ENCODE peak calls at places on chromosome 4, in eight cellular contexts. U is GM12865; T is MCF 10A; D is CD8-positive, alpha-beta T cell; J is fibroblast of the aortic adventitia; R is GM23338; P is RWPE1; W is left ventricle myocardium inferior. A is an unnamed sample.

GRCh38 chr4:2829321-2829932 is 14.2 kb upstream of the ADD1 start:
- DNase-seq in U (no peak), T (no peak), D (no peak), J (no peak), R (no peak), P (no peak), W (peak; percentile 12), A (no peak)

GRCh38 chr4:128371004-128371777 is 83.6 kb upstream of the PGRMC2 start:
- DNase-seq in U (no peak), T (no peak), D (no peak), J (peak; percentile 68), R (no peak), P (no peak), W (no peak), A (no peak)

GRCh38 chr4:112982677-112983076 is 66.8 kb upstream of the ANK2 start:
- DNase-seq in U (no peak), T (no peak), D (no peak), J (no peak), R (no peak), P (no peak), W (no peak), A (no peak)

GRCh38 chr4:95087657-95088455 is 330.1 kb downstream of the BMPR1B start:
- DNase-seq in U (no peak), T (no peak), D (no peak), J (peak; percentile 51), R (no peak), P (no peak), W (no peak), A (no peak)

GRCh38 chr4:143017210-143017609 is 167.5 kb upstream of the USP38 start:
- DNase-seq in U (no peak), T (no peak), D (no peak), J (no peak), R (no peak), P (no peak), W (no peak), A (no peak)

GRCh38 chr4:165443276-165443675 is 64.5 kb downstream of the CPE start:
- DNase-seq in U (no peak), T (no peak), D (no peak), J (no peak), R (no peak), P (no peak), W (no peak), A (no peak)

GRCh38 chr4:24729041-24729730 is 66.2 kb upstream of the SOD3 start:
- DNase-seq in U (no peak), T (no peak), D (no peak), J (peak; percentile 91), R (no peak), P (no peak), W (no peak), A (no peak)

GRCh38 chr4:7842384-7843279 is 97.0 kb downstream of the AFAP1 start:
- DNase-seq in U (no peak), T (peak; percentile 96), D (no peak), J (peak; percentile 100), R (no peak), P (peak; percentile 84), W (no peak), A (no peak)

GRCh38 chr4:88204882-88205281 is 46.4 kb upstream of the ABCG2 start:
- DNase-seq in U (no peak), T (no peak), D (no peak), J (peak; percentile 14), R (no peak), P (no peak), W (no peak), A (no peak)

GRCh38 chr4:139642364-139642763 is 23.3 kb upstream of the MGST2 start:
- DNase-seq in U (no peak), T (no peak), D (no peak), J (peak; percentile 51), R (no peak), P (no peak), W (no peak), A (no peak)

GRCh38 chr4:67545996-67546356 is 673 bp upstream of the CENPC start:
- DNase-seq in U (peak; percentile 18), T (no peak), D (no peak), J (no peak), R (peak; percentile 8), P (no peak), W (no peak), A (no peak)

GRCh38 chr4:149716728-149717127 is 98.9 kb downstream of the IQCM start:
- DNase-seq in U (no peak), T (no peak), D (no peak), J (no peak), R (no peak), P (no peak), W (no peak), A (no peak)

GRCh38 chr4:140135529-140136021 is 18.4 kb downstream of the MAML3 start:
- DNase-seq in U (no peak), T (no peak), D (no peak), J (no peak), R (no peak), P (no peak), W (peak; percentile 55), A (no peak)

GRCh38 chr4:145539677-145540076 is 58.0 kb downstream of the SMAD1 start:
- DNase-seq in U (no peak), T (no peak), D (no peak), J (no peak), R (no peak), P (no peak), W (no peak), A (no peak)

GRCh38 chr4:102599887-102600286 is 98.7 kb downstream of the NFKB1 start:
- DNase-seq in U (no peak), T (peak; percentile 20), D (no peak), J (no peak), R (no peak), P (peak; percentile 7), W (no peak), A (no peak)

GRCh38 chr4:80918004-80918403 is 112.5 kb upstream of the BMP3 start:
- DNase-seq in U (no peak), T (peak; percentile 67), D (no peak), J (peak; percentile 54), R (no peak), P (peak; percentile 8), W (no peak), A (no peak)

GRCh38 chr4:24470681-24471622 is 113.4 kb downstream of the DHX15 start:
- DNase-seq in U (peak; percentile 21), T (no peak), D (no peak), J (peak; percentile 36), R (peak; percentile 60), P (peak; percentile 36), W (peak; percentile 52), A (peak; percentile 38)

GRCh38 chr4:145567471-145567870 is 51.7 kb upstream of the MMAA start:
- DNase-seq in U (no peak), T (no peak), D (no peak), J (peak; percentile 15), R (no peak), P (no peak), W (no peak), A (no peak)

GRCh38 chr4:25821267-25821666 is 41.5 kb downstream of the SEL1L3 start:
- DNase-seq in U (no peak), T (no peak), D (no peak), J (no peak), R (no peak), P (no peak), W (no peak), A (no peak)

GRCh38 chr4:138609943-138610350 is 367.8 kb upstream of the SLC7A11 start:
- DNase-seq in U (no peak), T (peak; percentile 23), D (no peak), J (peak; percentile 97), R (no peak), P (no peak), W (no peak), A (no peak)

GRCh38 chr4:4308800-4309441 is 18.9 kb downstream of the ZBTB49 start:
- DNase-seq in U (no peak), T (no peak), D (no peak), J (no peak), R (no peak), P (peak; percentile 34), W (no peak), A (no peak)

GRCh38 chr4:56220261-56220660 is 167.0 kb downstream of the AASDH start:
- DNase-seq in U (no peak), T (no peak), D (no peak), J (no peak), R (no peak), P (no peak), W (no peak), A (no peak)

GRCh38 chr4:151644625-151645024 is 116.2 kb downstream of the GATB start:
- DNase-seq in U (peak; percentile 5), T (peak; percentile 38), D (no peak), J (no peak), R (peak; percentile 81), P (peak; percentile 13), W (no peak), A (peak; percentile 71)

GRCh38 chr4:151649461-151649860 is 111.3 kb downstream of the GATB start:
- DNase-seq in U (no peak), T (no peak), D (no peak), J (no peak), R (no peak), P (no peak), W (no peak), A (no peak)

GRCh38 chr4:151643564-151643963 is 117.2 kb downstream of the GATB start:
- DNase-seq in U (no peak), T (no peak), D (no peak), J (no peak), R (no peak), P (no peak), W (no peak), A (no peak)

GRCh38 chr4:151641983-151642382 is 118.8 kb downstream of the GATB start:
- DNase-seq in U (no peak), T (no peak), D (no peak), J (no peak), R (no peak), P (no peak), W (no peak), A (no peak)

GRCh38 chr4:151646322-151646721 is 114.5 kb downstream of the GATB start:
- DNase-seq in U (no peak), T (no peak), D (no peak), J (no peak), R (peak; percentile 51), P (no peak), W (no peak), A (no peak)
- TF ChIP-seq CTCF in U (no peak), T (no peak), D (no peak), J (no peak), R (peak; percentile 51), P (no peak), W (no peak), A (no peak)

GRCh38 chr4:68673143-68673542 is 2.7 kb upstream of the UGT2B15 start:
- DNase-seq in U (no peak), T (no peak), D (no peak), J (no peak), R (peak; percentile 28), P (no peak), W (no peak), A (no peak)
- TF ChIP-seq CTCF in U (no peak), T (no peak), D (no peak), J (no peak), R (peak; percentile 70), P (no peak), W (no peak), A (no peak)

GRCh38 chr4:89586864-89587263 is 250.1 kb downstream of the SNCA start:
- DNase-seq in U (peak; percentile 5), T (peak; percentile 24), D (no peak), J (peak; percentile 28), R (peak; percentile 31), P (peak; percentile 16), W (no peak), A (no peak)
- TF ChIP-seq CTCF in U (peak; percentile 4), T (peak; percentile 13), D (no peak), J (no peak), R (peak; percentile 47), P (peak; percentile 41), W (peak; percentile 32), A (no peak)

GRCh38 chr4:109294006-109294405 is 8.5 kb downstream of the COL25A1 start:
- DNase-seq in U (peak; percentile 64), T (peak; percentile 30), D (no peak), J (no peak), R (peak; percentile 87), P (no peak), W (no peak), A (peak; percentile 36)
- TF ChIP-seq CTCF in U (peak; percentile 59), T (peak; percentile 11), D (peak; percentile 26), J (no peak), R (peak; percentile 85), P (no peak), W (peak; percentile 41), A (peak; percentile 61)